ENCODE peak calls at places on chromosomes 13 and 19, in seven cellular contexts. One of them, this sample, is unnamed.

GRCh38 chr19:44757057-44757734 is 8.7 kb downstream of the BCL3 start:
- DNase-seq in stomach: peak; percentile 28
- DNase-seq in breast epithelium: no peak
- DNase-seq in Peyer's patch: no peak
- DNase-seq in A549: no peak
- DNase-seq in H1: no peak
- DNase-seq in gastrocnemius medialis: no peak
- DNase-seq in this sample: no peak

GRCh38 chr13:98206946-98207345 is 29.9 kb upstream of the RNF113B start:
- DNase-seq in H1: no peak
- DNase-seq in breast epithelium: no peak
- DNase-seq in Peyer's patch: no peak
- DNase-seq in stomach: no peak
- DNase-seq in A549: no peak
- DNase-seq in gastrocnemius medialis: no peak
- DNase-seq in this sample: no peak

GRCh38 chr13:99432637-99433542 is 68.4 kb upstream of the TM9SF2 start:
- DNase-seq in A549: peak; percentile 61
- DNase-seq in gastrocnemius medialis: peak; percentile 46
- DNase-seq in H1: peak; percentile 54
- DNase-seq in breast epithelium: peak; percentile 38
- DNase-seq in Peyer's patch: peak; percentile 79
- DNase-seq in stomach: peak; percentile 52
- DNase-seq in this sample: peak; percentile 37

GRCh38 chr19:6590458-6591319 is at the start of gene CD70:
- DNase-seq in stomach: no peak
- DNase-seq in Peyer's patch: peak; percentile 50
- DNase-seq in A549: peak; percentile 55
- DNase-seq in breast epithelium: no peak
- DNase-seq in H1: no peak
- DNase-seq in gastrocnemius medialis: no peak
- DNase-seq in this sample: peak; percentile 48

GRCh38 chr19:23440791-23441190 is 45.5 kb upstream of the ZNF91 start:
- DNase-seq in breast epithelium: no peak
- DNase-seq in stomach: no peak
- DNase-seq in gastrocnemius medialis: no peak
- DNase-seq in Peyer's patch: no peak
- DNase-seq in H1: no peak
- DNase-seq in A549: peak; percentile 36
- DNase-seq in this sample: no peak

GRCh38 chr13:111926501-111927180 is 140.3 kb upstream of the SOX1 start:
- DNase-seq in A549: no peak
- DNase-seq in stomach: peak; percentile 8
- DNase-seq in H1: no peak
- DNase-seq in Peyer's patch: no peak
- DNase-seq in breast epithelium: no peak
- DNase-seq in gastrocnemius medialis: no peak
- DNase-seq in this sample: no peak

GRCh38 chr13:27182844-27183497 is 11.4 kb upstream of the USP12 start:
- DNase-seq in A549: peak; percentile 84
- DNase-seq in Peyer's patch: no peak
- DNase-seq in H1: no peak
- DNase-seq in stomach: peak; percentile 43
- DNase-seq in breast epithelium: peak; percentile 30
- DNase-seq in gastrocnemius medialis: peak; percentile 25
- DNase-seq in this sample: no peak

GRCh38 chr13:113901642-113902041 is 37.8 kb upstream of the GAS6 start:
- DNase-seq in stomach: peak; percentile 3
- DNase-seq in Peyer's patch: no peak
- DNase-seq in H1: no peak
- DNase-seq in gastrocnemius medialis: no peak
- DNase-seq in breast epithelium: peak; percentile 14
- DNase-seq in A549: no peak
- DNase-seq in this sample: no peak

GRCh38 chr13:40306817-40307216 is 359.6 kb downstream of the FOXO1 start:
- DNase-seq in breast epithelium: no peak
- DNase-seq in H1: no peak
- DNase-seq in A549: no peak
- DNase-seq in stomach: no peak
- DNase-seq in Peyer's patch: no peak
- DNase-seq in gastrocnemius medialis: no peak
- DNase-seq in this sample: peak; percentile 20

GRCh38 chr13:102933076-102933922 is 87.5 kb downstream of the ERCC5 start:
- DNase-seq in stomach: no peak
- DNase-seq in breast epithelium: no peak
- DNase-seq in A549: no peak
- DNase-seq in Peyer's patch: no peak
- DNase-seq in gastrocnemius medialis: no peak
- DNase-seq in H1: no peak
- DNase-seq in this sample: no peak

GRCh38 chr19:8486661-8487136 is 15.7 kb downstream of the PRAM1 start:
- DNase-seq in gastrocnemius medialis: no peak
- DNase-seq in H1: no peak
- DNase-seq in breast epithelium: no peak
- DNase-seq in Peyer's patch: no peak
- DNase-seq in A549: no peak
- DNase-seq in stomach: no peak
- DNase-seq in this sample: no peak

GRCh38 chr13:100633461-100633860 is 41.1 kb downstream of the TMTC4 start:
- DNase-seq in breast epithelium: no peak
- DNase-seq in H1: no peak
- DNase-seq in gastrocnemius medialis: no peak
- DNase-seq in Peyer's patch: no peak
- DNase-seq in A549: peak; percentile 56
- DNase-seq in stomach: no peak
- DNase-seq in this sample: peak; percentile 5

GRCh38 chr13:65710514-65710913 is 1519.6 kb downstream of the PCDH9 start:
- DNase-seq in Peyer's patch: no peak
- DNase-seq in stomach: no peak
- DNase-seq in A549: no peak
- DNase-seq in gastrocnemius medialis: no peak
- DNase-seq in H1: no peak
- DNase-seq in breast epithelium: no peak
- DNase-seq in this sample: no peak

GRCh38 chr19:34184880-34185491 is 12.7 kb downstream of the LSM14A start:
- DNase-seq in breast epithelium: no peak
- DNase-seq in H1: no peak
- DNase-seq in A549: no peak
- DNase-seq in gastrocnemius medialis: no peak
- DNase-seq in Peyer's patch: no peak
- DNase-seq in stomach: no peak
- DNase-seq in this sample: no peak

DNA sequence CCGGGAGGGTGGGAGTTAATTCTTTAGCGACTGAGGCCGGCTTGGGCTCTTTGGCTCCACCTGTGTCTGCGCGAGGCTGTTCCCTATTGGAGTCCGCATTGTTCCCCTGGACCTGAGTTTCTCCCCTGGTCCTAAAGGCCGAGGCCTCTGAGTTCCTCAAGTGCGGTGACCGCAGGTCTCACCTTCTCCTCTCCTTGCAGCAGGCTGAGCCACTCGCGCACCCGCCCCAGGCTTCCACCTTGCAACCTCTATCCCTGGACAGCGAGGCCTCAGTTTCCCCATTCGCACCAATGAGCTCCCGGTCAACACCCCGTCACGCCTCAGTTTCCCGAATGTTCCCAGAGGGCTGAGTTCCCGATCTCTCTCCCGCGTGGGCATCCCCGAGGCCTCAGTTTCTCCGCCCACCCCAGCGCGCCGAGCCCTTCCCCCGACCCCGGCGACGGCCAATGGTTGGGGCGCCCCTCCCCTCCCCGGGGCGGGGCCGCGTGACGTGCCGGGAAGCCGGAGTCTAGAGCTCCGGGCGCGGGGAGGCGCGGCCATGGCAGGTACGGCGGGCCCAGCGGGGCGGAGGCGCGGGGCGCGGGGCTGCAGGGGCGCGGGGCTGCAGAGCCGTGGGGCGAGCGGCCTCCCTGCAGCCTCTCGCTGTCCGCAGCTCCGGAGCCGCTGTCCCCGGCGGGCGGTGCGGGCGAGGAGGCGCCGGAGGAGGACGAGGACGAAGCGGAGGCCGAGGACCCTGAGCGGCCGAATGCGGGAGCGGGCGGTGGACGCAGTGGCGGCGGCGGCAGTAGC is at the start of gene MPND:
- DNase-seq in Peyer's patch: peak; percentile 94
- DNase-seq in A549: peak; percentile 74
- DNase-seq in gastrocnemius medialis: peak; percentile 82
- DNase-seq in breast epithelium: peak; percentile 87
- DNase-seq in stomach: peak; percentile 95
- DNase-seq in H1: no peak
- DNase-seq in this sample: peak; percentile 76
- TF ChIP-seq CTCF in Peyer's patch: peak; percentile 13
- TF ChIP-seq CTCF in A549: no peak
- TF ChIP-seq CTCF in gastrocnemius medialis: no peak
- TF ChIP-seq CTCF in breast epithelium: no peak
- TF ChIP-seq CTCF in stomach: peak; percentile 23
- TF ChIP-seq CTCF in H1: peak; percentile 35
- TF ChIP-seq CTCF in this sample: no peak

DNA sequence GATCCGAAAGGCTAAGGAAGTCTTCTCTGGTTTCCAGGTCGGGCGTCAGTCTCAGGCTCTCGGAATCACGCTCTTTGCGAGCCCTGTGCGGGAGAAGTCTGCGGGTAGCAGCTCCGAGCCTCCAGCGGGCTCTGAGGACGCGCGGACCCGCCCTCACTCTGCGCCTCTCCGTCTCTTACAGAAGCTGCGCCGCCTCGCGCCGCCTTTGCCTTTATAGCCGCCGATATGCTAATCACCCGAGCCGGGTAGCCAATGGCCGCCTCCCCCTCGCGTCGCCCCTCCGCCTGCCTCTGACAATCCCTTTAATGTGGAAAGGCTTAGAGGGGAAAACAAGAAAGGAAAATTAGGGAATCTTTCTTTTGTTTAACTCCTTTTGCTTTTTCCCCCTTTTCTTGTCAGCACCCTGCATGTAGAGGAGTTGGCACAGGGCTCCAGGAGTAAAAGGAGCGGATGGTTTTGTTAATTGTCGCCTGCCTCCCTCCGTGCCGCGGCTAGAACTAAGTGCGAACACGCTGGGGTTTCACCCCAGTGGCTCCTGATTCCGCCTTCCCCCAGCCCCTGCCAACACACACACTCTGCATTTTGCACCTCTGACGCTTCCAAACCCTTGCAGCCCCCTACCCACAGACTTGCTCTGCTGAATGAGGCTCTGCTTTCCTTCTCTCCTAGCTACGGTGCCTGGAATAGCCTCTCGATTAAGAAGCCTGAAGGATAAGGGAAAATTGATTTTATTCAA is at the start of gene PCDH8:
- DNase-seq in breast epithelium: no peak
- DNase-seq in Peyer's patch: no peak
- DNase-seq in stomach: no peak
- DNase-seq in gastrocnemius medialis: no peak
- DNase-seq in H1: no peak
- DNase-seq in A549: no peak
- DNase-seq in this sample: no peak
- H3K27ac ChIP-seq in breast epithelium: no peak within 1 kb of the TSS
- H3K27ac ChIP-seq in Peyer's patch: no peak within 1 kb of the TSS
- H3K27ac ChIP-seq in stomach: no peak within 1 kb of the TSS
- H3K27ac ChIP-seq in gastrocnemius medialis: no peak within 1 kb of the TSS
- H3K27ac ChIP-seq in H1: no peak within 1 kb of the TSS
- H3K27ac ChIP-seq in A549: no peak within 1 kb of the TSS
- H3K27ac ChIP-seq in this sample: no peak within 1 kb of the TSS

DNA sequence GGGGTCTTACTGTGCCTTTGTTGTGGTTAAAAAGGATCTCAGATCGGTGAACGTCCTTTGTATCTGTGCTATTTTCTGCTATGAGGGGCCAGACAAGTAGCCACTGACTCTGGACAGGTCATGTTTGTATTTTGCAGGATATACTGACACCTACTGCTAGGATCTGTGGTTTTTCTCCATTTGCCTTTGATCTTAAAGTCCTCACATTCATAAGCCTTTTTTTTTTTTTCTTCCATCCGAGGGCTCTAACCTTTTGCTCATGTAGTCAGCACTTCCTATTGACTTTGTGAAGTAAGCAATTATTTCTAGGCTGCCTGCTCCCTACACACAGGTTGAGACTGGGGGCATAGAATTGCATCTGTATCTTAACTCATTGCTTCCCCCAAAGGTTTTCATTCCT is 106.2 kb downstream of the SLITRK5 start:
- DNase-seq in H1: no peak
- DNase-seq in breast epithelium: no peak
- DNase-seq in Peyer's patch: no peak
- DNase-seq in A549: peak; percentile 26
- DNase-seq in gastrocnemius medialis: no peak
- DNase-seq in stomach: no peak
- DNase-seq in this sample: no peak
- TF ChIP-seq CTCF in H1: no peak
- TF ChIP-seq CTCF in breast epithelium: no peak
- TF ChIP-seq CTCF in Peyer's patch: no peak
- TF ChIP-seq CTCF in A549: no peak
- TF ChIP-seq CTCF in gastrocnemius medialis: no peak
- TF ChIP-seq CTCF in stomach: no peak
- TF ChIP-seq CTCF in this sample: no peak

GRCh38 chr19:47155141-47155540 is 24.5 kb downstream of the SAE1 start:
- DNase-seq in stomach: no peak
- DNase-seq in gastrocnemius medialis: no peak
- DNase-seq in H1: no peak
- DNase-seq in Peyer's patch: no peak
- DNase-seq in A549: no peak
- DNase-seq in breast epithelium: no peak
- DNase-seq in this sample: no peak
- H3K27ac ChIP-seq in stomach: peak overlapping the region; percentile 72
- H3K27ac ChIP-seq in gastrocnemius medialis: no peak overlapping the region
- H3K27ac ChIP-seq in H1: no peak overlapping the region
- H3K27ac ChIP-seq in Peyer's patch: no peak overlapping the region
- H3K27ac ChIP-seq in A549: no peak overlapping the region
- H3K27ac ChIP-seq in breast epithelium: no peak overlapping the region
- H3K27ac ChIP-seq in this sample: no peak overlapping the region

This sample was measured in RWPE1.